ENCODE peak calls at places on chromosomes 16 and 17, in seven cellular contexts. F, U, H, Q, X, J and B are unnamed samples. For H3K4me1, the result is how much of the 10 kb centered on the place peaks cover.

GRCh38 chr17:81234506-81234855 is 4.4 kb downstream of the TEPSIN start:
- DNase-seq in U (no peak), Q (no peak), H (no peak), F (no peak), J (no peak), X (no peak), B (no peak)

GRCh38 chr17:12856451-12856850 is 67.2 kb downstream of the ARHGAP44 start:
- DNase-seq in H (no peak), U (no peak), Q (no peak), J (no peak), F (no peak), X (no peak), B (no peak)

GRCh38 chr17:55814377-55814776 is 63.5 kb downstream of the PCTP start:
- DNase-seq in X (no peak), Q (no peak), U (no peak), J (no peak), H (no peak), F (no peak), B (peak)

GRCh38 chr16:474420-475122 is 49.1 kb downstream of the RAB11FIP3 start:
- DNase-seq in F (no peak), H (no peak), X (no peak), J (no peak), Q (no peak), U (no peak), B (peak)

GRCh38 chr16:56365552-56365951 is 59.8 kb downstream of the AMFR start:
- DNase-seq in F (no peak), Q (no peak), U (no peak), J (no peak), X (no peak), H (no peak), B (no peak)

GRCh38 chr17:28370035-28370743 is at the start of gene VTN:
- DNase-seq in F (no peak), Q (peak), X (no peak), H (peak), J (peak), U (no peak), B (peak)

GRCh38 chr17:35896011-35896587 is 15.9 kb upstream of the CCL5 start:
- DNase-seq in Q (no peak), H (no peak), J (no peak), F (no peak), U (no peak), X (no peak), B (no peak)

GRCh38 chr17:79630120-79630519 is 19.3 kb upstream of the RBFOX3 start:
- DNase-seq in X (peak), J (no peak), H (no peak), F (no peak), U (no peak), Q (no peak), B (no peak)

GRCh38 chr16:2470234-2470601 is 879 bp upstream of the NTN3 start:
- DNase-seq in J (no peak), H (no peak), Q (no peak), F (no peak), U (no peak), X (no peak), B (no peak)

GRCh38 chr16:2470603-2471015 is 488 bp upstream of the NTN3 start:
- DNase-seq in F (no peak), X (no peak), Q (no peak), J (no peak), U (no peak), H (no peak), B (no peak)

GRCh38 chr16:2468725-2469398 is 2.2 kb upstream of the NTN3 start:
- DNase-seq in H (no peak), Q (no peak), J (no peak), U (no peak), X (no peak), F (no peak), B (peak)

GRCh38 chr16:2468142-2468724 is 2.9 kb upstream of the NTN3 start:
- DNase-seq in Q (peak), H (no peak), J (no peak), X (no peak), F (peak), U (no peak), B (peak)

GRCh38 chr16:2469399-2470233 is 1.5 kb upstream of the NTN3 start:
- DNase-seq in X (no peak), U (no peak), J (no peak), F (no peak), H (no peak), Q (no peak), B (no peak)
- H3K4me1 ChIP-seq in X (under half), U (under half), J (under half), F (under half), H (half or more), Q (under half), B (half or more)

GRCh38 chr17:37488607-37489196 is 989 bp upstream of the DUSP14 start:
- DNase-seq in H (peak), X (peak), Q (peak), U (no peak), J (peak), F (peak), B (peak)

GRCh38 chr17:37488009-37488604 is 1.6 kb upstream of the DUSP14 start:
- DNase-seq in Q (peak), F (peak), X (no peak), U (no peak), H (peak), J (no peak), B (no peak)

GRCh38 chr17:37489197-37490001 is at the start of gene DUSP14:
- DNase-seq in J (peak), U (no peak), F (peak), H (peak), X (peak), Q (peak), B (peak)

GRCh38 chr17:37483311-37484039 is 6.2 kb upstream of the DUSP14 start:
- DNase-seq in X (peak), F (no peak), U (no peak), H (peak), Q (no peak), J (no peak), B (no peak)

GRCh38 chr17:37485938-37486570 is 3.6 kb upstream of the DUSP14 start:
- DNase-seq in H (no peak), Q (no peak), J (no peak), X (no peak), F (no peak), U (no peak), B (no peak)
- H3K4me1 ChIP-seq in H (under half), Q (under half), J (under half), X (under half), F (under half), U (under half), B (under half)

GRCh38 chr17:2087597-2088211 is 32.8 kb downstream of the HIC1 start:
- DNase-seq in X (no peak), U (no peak), Q (no peak), F (no peak), H (peak), J (peak), B (no peak)

GRCh38 chr17:2089021-2089422 is 34.1 kb downstream of the HIC1 start:
- DNase-seq in X (no peak), J (no peak), H (peak), U (no peak), Q (no peak), F (no peak), B (no peak)

GRCh38 chr17:2092253-2092652 is 37.4 kb downstream of the HIC1 start:
- DNase-seq in U (no peak), J (no peak), F (no peak), H (no peak), X (no peak), Q (no peak), B (no peak)

GRCh38 chr17:2090804-2091534 is 36.1 kb downstream of the HIC1 start:
- DNase-seq in Q (no peak), H (no peak), J (no peak), X (peak), U (no peak), F (peak), B (no peak)

GRCh38 chr17:2090210-2090641 is 35.3 kb downstream of the HIC1 start:
- DNase-seq in J (no peak), U (no peak), X (no peak), H (no peak), Q (no peak), F (no peak), B (no peak)
- H3K4me1 ChIP-seq in J (half or more), U (under half), X (under half), H (under half), Q (half or more), F (under half), B (under half)

DNA sequence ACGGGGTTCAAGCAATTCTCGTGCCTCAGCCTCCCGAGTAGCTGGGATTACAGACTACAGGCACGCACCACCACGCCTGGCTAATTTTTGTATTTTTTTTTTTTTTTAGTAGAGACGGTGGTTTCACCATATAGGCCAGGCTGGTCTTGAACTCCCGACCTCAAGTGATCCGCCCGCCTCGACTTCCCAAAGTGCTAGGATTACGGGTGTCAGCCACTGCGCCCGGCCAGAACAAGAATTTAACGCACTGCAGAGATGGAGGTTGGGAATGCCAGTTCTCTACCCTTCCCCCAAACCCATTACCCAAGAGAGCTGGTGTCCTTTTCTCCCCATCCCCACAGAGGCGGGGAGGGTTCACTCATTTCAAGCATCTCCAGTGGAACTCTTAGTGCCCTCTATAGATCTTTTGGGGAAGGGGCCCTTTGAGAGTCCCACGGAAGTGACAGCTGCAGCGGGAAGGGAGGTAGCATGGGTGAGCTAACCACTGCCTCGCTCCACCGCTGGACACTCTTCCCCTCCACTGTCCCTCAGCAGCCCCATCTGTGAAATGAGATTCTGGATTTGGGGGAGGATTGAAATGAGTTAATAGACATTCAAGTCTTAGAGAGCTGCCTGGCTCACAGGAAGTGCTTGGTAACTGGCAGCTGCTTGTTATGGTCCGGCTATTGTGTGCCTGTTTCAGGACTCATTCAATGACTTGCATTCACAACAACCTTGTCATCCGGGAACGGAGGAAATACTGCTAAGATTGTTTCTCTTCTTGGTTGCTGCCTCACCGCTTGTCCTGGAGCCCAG is 3.5 kb upstream of the UBALD2 start:
- DNase-seq in Q (no peak), F (no peak), J (no peak), H (no peak), U (no peak), X (no peak), B (no peak)
- H3K4me1 ChIP-seq in Q (under half), F (under half), J (under half), H (under half), U (under half), X (under half), B (half or more)

GRCh38 chr17:9279911-9280310 is 258.6 kb downstream of the NTN1 start:
- DNase-seq in U (no peak), J (no peak), Q (no peak), X (no peak), F (no peak), H (no peak), B (no peak)
- H3K4me1 ChIP-seq in U (under half), J (under half), Q (under half), X (under half), F (under half), H (under half), B (under half)

DNA sequence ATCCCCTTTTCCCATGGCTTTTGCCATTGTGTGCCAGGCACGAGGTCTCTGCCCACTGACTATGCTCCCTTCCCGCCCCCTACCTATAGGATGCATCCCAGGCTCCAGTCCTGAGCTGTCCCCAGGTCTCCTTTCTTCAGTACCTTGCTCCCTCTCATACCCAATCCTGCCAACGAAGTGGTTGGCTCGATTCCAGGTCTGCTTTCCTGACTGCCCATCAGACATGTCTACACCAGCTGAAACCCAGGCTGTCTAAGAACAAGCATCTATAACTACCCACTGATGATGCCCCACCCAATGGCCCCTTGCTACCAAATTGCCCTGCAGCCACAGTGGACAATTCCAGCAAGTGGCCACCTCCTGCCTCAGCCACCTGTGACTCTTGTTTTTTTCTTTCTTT is 479.1 kb downstream of the SOX9 start:
- DNase-seq in J (no peak), F (no peak), U (no peak), Q (no peak), H (no peak), X (no peak), B (no peak)
- H3K4me1 ChIP-seq in J (under half), F (under half), U (under half), Q (under half), H (under half), X (under half), B (under half)

DNA sequence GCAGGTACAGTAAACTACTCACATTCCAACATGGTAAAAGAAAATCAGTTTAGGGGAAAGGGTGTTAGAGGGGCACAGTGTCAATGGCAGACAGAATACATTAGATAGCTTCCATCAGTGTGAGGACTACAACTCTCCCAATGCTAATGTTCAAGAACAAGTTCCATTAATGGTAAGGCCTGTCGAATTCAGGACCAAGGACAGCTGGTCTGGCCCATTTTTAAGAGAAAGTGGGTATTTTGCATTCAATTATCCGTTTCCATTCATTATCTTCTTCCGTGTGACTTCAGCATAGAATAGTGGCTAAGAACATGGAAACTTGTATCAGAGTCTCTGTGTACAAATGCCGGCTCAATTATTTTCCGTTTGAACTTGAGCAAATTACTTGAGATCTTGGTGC is 98.4 kb downstream of the XYLT1 start:
- DNase-seq in F (no peak), U (no peak), J (no peak), H (no peak), X (no peak), Q (peak), B (no peak)
- H3K4me1 ChIP-seq in F (under half), U (under half), J (half or more), H (under half), X (under half), Q (under half), B (under half)

DNA sequence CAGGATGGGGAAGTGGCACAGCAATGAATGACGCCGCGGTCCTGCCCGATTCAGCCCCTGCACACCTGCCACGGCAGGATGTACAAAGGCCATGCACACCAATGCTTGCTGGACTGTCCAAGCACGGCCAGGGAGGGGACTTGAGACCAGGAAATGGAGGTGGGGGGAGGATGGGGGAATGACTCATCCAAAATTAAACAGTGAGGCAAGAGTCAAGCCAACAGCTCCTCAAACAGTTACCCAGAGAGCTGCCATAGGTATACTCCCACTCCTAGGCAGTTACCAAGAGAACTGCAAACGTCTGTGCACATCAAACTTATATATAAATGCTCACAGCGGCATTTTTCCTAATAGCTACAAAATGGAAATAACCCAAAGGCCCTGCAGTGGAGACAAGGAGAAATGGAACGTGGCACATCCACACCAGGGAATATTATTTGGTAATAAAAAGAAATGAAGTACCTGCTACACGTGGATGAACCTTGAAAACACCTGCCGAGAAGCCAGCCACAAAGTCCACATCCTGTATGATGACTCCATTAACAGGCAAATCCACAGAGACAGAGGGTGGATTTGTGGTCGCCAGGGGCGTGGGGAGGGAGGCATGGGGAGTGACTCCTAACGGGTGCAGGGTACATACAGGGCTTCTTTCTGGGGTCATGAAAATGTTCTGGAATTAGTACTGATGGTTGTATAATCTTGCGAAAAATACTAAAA is 54.1 kb downstream of the VAC14 start:
- DNase-seq in X (peak), H (peak), J (peak), Q (no peak), U (no peak), F (peak), B (peak)
- H3K4me1 ChIP-seq in X (under half), H (under half), J (half or more), Q (under half), U (half or more), F (under half), B (half or more)

GRCh38 chr17:49742256-49742655 is 21.7 kb downstream of the FAM117A start:
- DNase-seq in H (peak), U (no peak), J (no peak), Q (no peak), F (no peak), X (no peak), B (no peak)

GRCh38 chr17:49739662-49740271 is 24.2 kb downstream of the FAM117A start:
- DNase-seq in X (peak), H (peak), Q (peak), J (peak), U (peak), F (peak), B (peak)

GRCh38 chr17:49738456-49739163 is 25.3 kb downstream of the FAM117A start:
- DNase-seq in H (no peak), F (no peak), X (no peak), Q (no peak), J (no peak), U (no peak), B (no peak)

GRCh38 chr17:49741009-49741691 is 22.8 kb downstream of the FAM117A start:
- DNase-seq in X (no peak), F (peak), J (no peak), H (peak), Q (no peak), U (no peak), B (no peak)

GRCh38 chr17:49741692-49742076 is 22.2 kb downstream of the FAM117A start:
- DNase-seq in X (no peak), J (no peak), H (no peak), F (no peak), U (no peak), Q (no peak), B (no peak)
- H3K4me1 ChIP-seq in X (under half), J (half or more), H (under half), F (under half), U (half or more), Q (half or more), B (under half)